ENCODE peak calls at places on chromosome 3, in five cellular contexts. W is heart right ventricle, D is astrocyte of the cerebellum, R is breast epithelium, S is mesothelial cell of epicardium. Z is an unnamed sample.

GRCh38 chr3:13149331-13150203 is 76.3 kb upstream of the IQSEC1 start:
- DNase-seq in W (no peak), D (no peak), R (no peak), S (no peak), Z (no peak)

GRCh38 chr3:119604878-119605277 is 7.2 kb downstream of the PLA1A start:
- DNase-seq in W (no peak), D (peak; percentile 69), R (no peak), S (no peak), Z (no peak)

GRCh38 chr3:27311400-27311799 is 57.8 kb downstream of the NEK10 start:
- DNase-seq in W (no peak), D (peak; percentile 80), R (no peak), S (no peak), Z (no peak)

GRCh38 chr3:72694398-72694797 is 153.8 kb downstream of the SHQ1 start:
- DNase-seq in W (no peak), D (peak; percentile 38), R (no peak), S (no peak), Z (no peak)

GRCh38 chr3:10926441-10926830 is 66.1 kb upstream of the SLC6A1 start:
- DNase-seq in W (no peak), D (no peak), R (no peak), S (peak; percentile 33), Z (no peak)

GRCh38 chr3:9080165-9080564 is 116.9 kb upstream of the RAD18 start:
- DNase-seq in W (no peak), D (no peak), R (no peak), S (no peak), Z (no peak)

GRCh38 chr3:46695177-46695961 is 1.9 kb upstream of the ALS2CL start:
- DNase-seq in W (peak; percentile 65), D (no peak), R (no peak), S (no peak), Z (no peak)

GRCh38 chr3:157498374-157498773 is 4.8 kb downstream of the VEPH1 start:
- DNase-seq in W (no peak), D (no peak), R (no peak), S (no peak), Z (no peak)

GRCh38 chr3:42701371-42702065 is 1.1 kb downstream of the HHATL start:
- DNase-seq in W (peak; percentile 82), D (peak; percentile 1), R (no peak), S (peak; percentile 71), Z (no peak)

GRCh38 chr3:171261487-171261886 is 198.7 kb downstream of the TNIK start:
- DNase-seq in W (no peak), D (no peak), R (no peak), S (no peak), Z (no peak)

GRCh38 chr3:154559623-154560022 is 129.6 kb upstream of the GPR149 start:
- DNase-seq in W (no peak), D (no peak), R (no peak), S (no peak), Z (no peak)

GRCh38 chr3:46926871-46927717 is 49.5 kb downstream of the CCDC12 start:
- DNase-seq in W (no peak), D (no peak), R (no peak), S (no peak), Z (no peak)

GRCh38 chr3:155854147-155854940 is at the start of gene SLC33A1:
- DNase-seq in W (peak; percentile 98), D (peak; percentile 98), R (peak; percentile 99), S (peak; percentile 96), Z (peak; percentile 94)

GRCh38 chr3:155847993-155848392 is 6.2 kb downstream of the SLC33A1 start:
- DNase-seq in W (no peak), D (no peak), R (no peak), S (no peak), Z (no peak)

DNA sequence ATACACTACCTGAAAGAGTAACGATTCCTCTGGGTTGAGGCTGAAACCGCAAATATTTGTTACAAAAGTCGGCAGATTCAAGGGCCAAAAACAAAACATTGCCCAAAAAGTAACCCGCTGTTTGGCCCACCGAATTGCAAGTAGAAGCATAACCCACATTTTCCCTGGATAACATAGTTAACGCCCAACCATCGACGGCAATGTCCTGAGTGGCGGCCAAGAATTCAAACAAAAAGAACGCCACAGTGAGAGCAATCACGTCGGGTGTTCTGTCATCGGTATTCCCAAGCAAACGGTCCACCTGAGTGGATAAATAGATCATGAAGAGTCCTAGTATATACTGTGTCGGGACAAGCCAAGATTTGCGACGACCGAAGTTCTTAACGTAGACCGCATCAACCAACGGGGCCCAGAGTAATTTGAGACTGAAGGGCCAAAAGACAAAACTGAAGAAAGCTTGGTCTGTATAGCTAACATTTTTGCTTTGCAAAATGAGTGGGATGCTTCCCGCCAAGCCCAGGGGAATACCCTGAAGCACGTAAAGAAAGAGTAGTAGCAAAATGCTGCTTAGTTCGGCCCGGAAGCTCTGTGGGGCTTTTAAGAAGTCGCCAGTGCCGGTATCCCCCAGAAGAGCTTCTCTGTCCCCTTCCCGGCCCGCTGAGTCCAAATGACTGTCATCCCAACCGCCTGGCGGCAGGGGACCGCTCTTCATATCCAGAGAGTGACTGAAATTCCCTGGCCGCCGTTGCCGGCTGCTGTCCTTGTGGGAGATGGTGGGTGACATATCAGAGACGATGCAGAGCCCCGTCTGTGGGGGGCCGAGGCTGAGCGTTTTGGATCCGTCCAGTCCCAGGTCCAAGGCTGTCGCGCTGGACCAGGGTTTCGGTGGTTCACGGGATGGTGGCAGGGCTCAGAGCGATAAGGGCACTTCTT is 747 bp downstream of the SLC33A1 start:
- DNase-seq in W (peak; percentile 30), D (no peak), R (no peak), S (peak; percentile 51), Z (no peak)
- TF ChIP-seq CTCF in W (no peak), D (no peak), R (no peak), S (no peak), Z (no peak)

GRCh38 chr3:87435926-87436630 is 159.7 kb upstream of the POU1F1 start:
- DNase-seq in W (no peak), D (no peak), R (no peak), S (no peak), Z (no peak)
- TF ChIP-seq CTCF in W (no peak), D (no peak), R (no peak), S (no peak), Z (no peak)

GRCh38 chr3:136075816-136076215 is 110.3 kb downstream of the PPP2R3A start:
- DNase-seq in W (no peak), D (no peak), R (no peak), S (no peak), Z (no peak)

GRCh38 chr3:136074546-136074945 is 109.0 kb downstream of the PPP2R3A start:
- DNase-seq in W (no peak), D (no peak), R (no peak), S (no peak), Z (no peak)

GRCh38 chr3:136075218-136075808 is 109.8 kb downstream of the PPP2R3A start:
- DNase-seq in W (peak; percentile 30), D (peak; percentile 79), R (peak; percentile 47), S (peak; percentile 73), Z (no peak)

DNA sequence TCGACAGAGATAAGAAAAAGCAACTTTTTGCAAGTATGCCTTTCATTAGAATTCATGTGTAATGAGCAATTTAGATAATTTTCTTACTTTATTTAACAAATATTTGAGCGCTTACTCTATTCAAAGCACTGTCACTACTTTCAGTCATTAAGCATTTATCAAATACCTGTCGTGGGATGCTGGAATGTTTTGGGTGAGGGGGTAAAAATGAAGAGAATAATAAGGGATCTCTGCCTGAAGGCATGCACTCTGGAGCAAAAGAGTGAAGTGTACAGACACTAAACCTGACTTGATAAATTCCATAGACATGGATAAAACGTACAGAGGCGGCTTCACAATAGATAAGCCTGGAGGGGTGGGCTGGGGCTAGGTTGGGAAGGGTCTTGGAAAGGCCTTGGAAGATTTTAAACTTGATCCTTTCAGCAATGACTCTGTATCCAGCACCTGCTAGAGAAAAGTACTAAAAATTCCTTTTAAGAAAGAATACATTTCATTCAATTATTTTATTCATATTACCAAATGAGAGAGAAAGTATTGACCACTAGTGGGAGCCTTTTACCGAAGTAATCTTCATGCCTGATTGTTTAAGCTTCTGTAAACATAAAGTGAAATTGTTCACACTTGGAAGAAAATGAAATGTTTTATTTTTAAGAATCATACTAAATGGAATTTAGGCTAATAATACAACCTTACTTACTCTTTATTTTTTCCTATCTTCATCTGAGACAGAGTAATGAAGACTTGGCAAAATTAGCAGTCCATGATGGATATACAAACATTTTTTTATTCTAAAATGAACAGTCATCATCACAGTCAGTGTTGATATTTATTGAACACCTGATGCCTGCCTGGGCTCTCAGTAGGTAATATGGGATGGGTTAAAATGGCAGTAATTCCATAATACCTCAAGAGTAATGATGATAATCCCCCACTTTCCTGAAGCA is 113.2 kb downstream of the PPP2R3A start:
- DNase-seq in W (no peak), D (peak; percentile 34), R (no peak), S (no peak), Z (no peak)
- TF ChIP-seq CTCF in W (peak; percentile 68), D (peak; percentile 45), R (no peak), S (peak; percentile 48), Z (peak; percentile 84)

GRCh38 chr3:194711913-194712312 is 26.2 kb downstream of the FAM43A start:
- DNase-seq in W (no peak), D (peak; percentile 93), R (peak; percentile 71), S (peak; percentile 47), Z (no peak)
- TF ChIP-seq CTCF in W (peak; percentile 36), D (no peak), R (no peak), S (no peak), Z (no peak)

GRCh38 chr3:3532544-3532943 is 266.7 kb upstream of the LRRN1 start:
- DNase-seq in W (no peak), D (no peak), R (no peak), S (no peak), Z (no peak)
- TF ChIP-seq CTCF in W (no peak), D (no peak), R (no peak), S (no peak), Z (no peak)

DNA sequence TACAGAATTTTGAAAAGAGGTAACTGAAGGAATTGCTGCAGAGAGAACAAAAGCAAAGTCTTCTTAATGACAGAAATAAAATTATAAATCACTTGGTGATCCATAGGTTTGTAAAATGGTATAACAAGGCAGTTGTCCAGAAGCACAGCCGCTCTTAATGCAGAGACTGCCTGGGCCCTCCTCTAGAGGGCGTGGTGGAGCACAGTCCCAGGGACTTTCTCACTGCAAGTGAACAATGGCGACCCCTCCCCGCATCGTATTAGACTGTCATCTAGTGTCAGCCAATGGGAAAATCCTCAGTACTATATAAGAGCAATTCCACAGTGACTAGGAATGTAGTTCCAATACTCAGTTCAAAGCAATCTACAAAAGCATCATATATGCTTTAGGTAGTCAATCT is 26.4 kb upstream of the ZBED2 start:
- DNase-seq in W (no peak), D (no peak), R (no peak), S (no peak), Z (no peak)
- TF ChIP-seq CTCF in W (peak; percentile 20), D (peak; percentile 32), R (no peak), S (no peak), Z (peak; percentile 40)

GRCh38 chr3:133377396-133377795 is 22.5 kb upstream of the BFSP2 start:
- DNase-seq in W (no peak), D (peak; percentile 49), R (no peak), S (no peak), Z (no peak)

GRCh38 chr3:133379926-133380325 is 19.9 kb upstream of the BFSP2 start:
- DNase-seq in W (no peak), D (no peak), R (no peak), S (no peak), Z (no peak)

GRCh38 chr3:133374706-133375105 is 25.1 kb upstream of the BFSP2 start:
- DNase-seq in W (no peak), D (no peak), R (no peak), S (no peak), Z (no peak)

GRCh38 chr3:133380481-133381225 is 19.2 kb upstream of the BFSP2 start:
- DNase-seq in W (no peak), D (no peak), R (no peak), S (no peak), Z (no peak)

GRCh38 chr3:133376805-133377204 is 23.1 kb upstream of the BFSP2 start:
- DNase-seq in W (no peak), D (no peak), R (no peak), S (no peak), Z (no peak)
- TF ChIP-seq CTCF in W (peak; percentile 31), D (peak; percentile 12), R (no peak), S (no peak), Z (peak; percentile 67)

GRCh38 chr3:28951773-28952556 is 328.9 kb upstream of the RBMS3 start:
- DNase-seq in W (no peak), D (no peak), R (no peak), S (no peak), Z (no peak)
- TF ChIP-seq CTCF in W (no peak), D (no peak), R (no peak), S (no peak), Z (no peak)